ENCODE peak calls at places on chromosomes 6 and 20, in seven cellular contexts. R, X, F, A, E, T and G are unnamed samples.

GRCh38 chr20:8853805-8854338 is 215.0 kb upstream of the PLCB4 start:
- DNase-seq in R (no peak), X (peak), F (peak), A (no peak), E (peak), T (peak), G (peak)

GRCh38 chr6:28399370-28400121 is at the start of gene ZSCAN12:
- DNase-seq in R (peak), X (peak), F (peak), A (peak), E (peak), T (peak), G (peak)

GRCh38 chr6:108561742-108562502 is 1.2 kb downstream of the FOXO3 start:
- DNase-seq in R (no peak), X (no peak), F (no peak), A (peak), E (peak), T (peak), G (no peak)

GRCh38 chr6:150327117-150327774 is 41.6 kb upstream of the IYD start:
- DNase-seq in R (no peak), X (no peak), F (no peak), A (no peak), E (no peak), T (no peak), G (no peak)

GRCh38 chr20:45890077-45890996 is 671 bp downstream of the NEURL2 start:
- DNase-seq in R (no peak), X (no peak), F (no peak), A (peak), E (peak), T (peak), G (peak)

GRCh38 chr6:11222385-11223277 is 9.8 kb downstream of the NEDD9 start:
- DNase-seq in R (no peak), X (no peak), F (no peak), A (no peak), E (no peak), T (no peak), G (no peak)

GRCh38 chr6:100269189-100269588 is 195.5 kb downstream of the SIM1 start:
- DNase-seq in R (no peak), X (no peak), F (no peak), A (no peak), E (no peak), T (no peak), G (no peak)

GRCh38 chr20:8156603-8157079 is 24.6 kb downstream of the PLCB1 start:
- DNase-seq in R (no peak), X (no peak), F (peak), A (no peak), E (peak), T (no peak), G (no peak)

GRCh38 chr6:138817799-138818198 is 21.9 kb downstream of the ECT2L start:
- DNase-seq in R (no peak), X (no peak), F (no peak), A (peak), E (no peak), T (no peak), G (no peak)

GRCh38 chr6:140731741-140732140 is 1357.3 kb upstream of the CITED2 start:
- DNase-seq in R (no peak), X (no peak), F (no peak), A (no peak), E (no peak), T (no peak), G (no peak)

GRCh38 chr20:4766631-4767030 is 44.9 kb downstream of the PRND start:
- DNase-seq in R (no peak), X (no peak), F (no peak), A (no peak), E (no peak), T (no peak), G (no peak)

GRCh38 chr6:80331522-80331921 is 225.1 kb downstream of the BCKDHB start:
- DNase-seq in R (no peak), X (no peak), F (no peak), A (no peak), E (no peak), T (no peak), G (no peak)

GRCh38 chr20:45935416-45936046 is 1.0 kb downstream of the PCIF1 start:
- DNase-seq in R (no peak), X (no peak), F (no peak), A (no peak), E (no peak), T (peak), G (no peak)

GRCh38 chr20:11296951-11297350 is 620.7 kb upstream of the BTBD3 start:
- DNase-seq in R (no peak), X (no peak), F (no peak), A (no peak), E (no peak), T (no peak), G (no peak)
- TF ChIP-seq TAF1 in R (no peak), X (no peak), F (no peak), A (no peak), E (no peak), T (no peak), G (no peak)

GRCh38 chr6:33818293-33818692 is 14.5 kb upstream of the MLN start:
- DNase-seq in R (no peak), X (no peak), F (no peak), A (no peak), E (no peak), T (no peak), G (no peak)
- TF ChIP-seq TAF1 in R (no peak), X (no peak), F (no peak), A (no peak), E (no peak), T (no peak), G (no peak)

DNA sequence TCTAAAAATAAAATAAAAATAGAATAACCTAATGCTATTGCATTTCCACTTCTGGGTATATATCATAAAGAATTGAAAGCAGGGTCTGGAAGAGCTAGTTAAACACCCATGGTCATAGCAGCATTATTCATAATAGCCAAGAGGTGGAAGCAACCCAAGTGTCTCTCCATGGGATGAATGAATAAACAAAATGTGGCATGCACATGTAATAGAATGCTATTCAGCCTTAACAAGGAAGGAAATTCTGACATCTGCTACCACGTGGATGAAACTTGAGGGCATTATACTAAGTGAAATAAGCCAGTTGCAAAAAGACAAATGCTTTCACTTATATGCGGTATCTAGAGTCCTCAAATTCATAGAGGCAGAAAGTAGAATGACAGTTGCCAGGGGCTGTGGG is 130.8 kb downstream of the TIAM2 start:
- DNase-seq in R (no peak), X (no peak), F (no peak), A (no peak), E (no peak), T (no peak), G (no peak)
- TF ChIP-seq TAF1 in R (no peak), X (no peak), F (no peak), A (no peak), E (no peak), T (no peak), G (no peak)

GRCh38 chr6:53499094-53499493 is 45.8 kb downstream of the GCLC start:
- DNase-seq in R (no peak), X (no peak), F (no peak), A (no peak), E (no peak), T (no peak), G (no peak)
- TF ChIP-seq TAF1 in R (no peak), X (no peak), F (no peak), A (no peak), E (no peak), T (no peak), G (no peak)

GRCh38 chr20:33687370-33687915 is 1.3 kb upstream of the E2F1 start:
- DNase-seq in R (no peak), X (no peak), F (no peak), A (no peak), E (no peak), T (no peak), G (no peak)

GRCh38 chr20:33685328-33686007 is 717 bp downstream of the E2F1 start:
- DNase-seq in R (peak), X (peak), F (peak), A (peak), E (peak), T (peak), G (peak)

GRCh38 chr20:33686984-33687366 is 790 bp upstream of the E2F1 start:
- DNase-seq in R (no peak), X (no peak), F (no peak), A (no peak), E (no peak), T (no peak), G (no peak)

GRCh38 chr20:33684533-33685327 is 1.5 kb downstream of the E2F1 start:
- DNase-seq in R (no peak), X (no peak), F (no peak), A (no peak), E (no peak), T (peak), G (no peak)

DNA sequence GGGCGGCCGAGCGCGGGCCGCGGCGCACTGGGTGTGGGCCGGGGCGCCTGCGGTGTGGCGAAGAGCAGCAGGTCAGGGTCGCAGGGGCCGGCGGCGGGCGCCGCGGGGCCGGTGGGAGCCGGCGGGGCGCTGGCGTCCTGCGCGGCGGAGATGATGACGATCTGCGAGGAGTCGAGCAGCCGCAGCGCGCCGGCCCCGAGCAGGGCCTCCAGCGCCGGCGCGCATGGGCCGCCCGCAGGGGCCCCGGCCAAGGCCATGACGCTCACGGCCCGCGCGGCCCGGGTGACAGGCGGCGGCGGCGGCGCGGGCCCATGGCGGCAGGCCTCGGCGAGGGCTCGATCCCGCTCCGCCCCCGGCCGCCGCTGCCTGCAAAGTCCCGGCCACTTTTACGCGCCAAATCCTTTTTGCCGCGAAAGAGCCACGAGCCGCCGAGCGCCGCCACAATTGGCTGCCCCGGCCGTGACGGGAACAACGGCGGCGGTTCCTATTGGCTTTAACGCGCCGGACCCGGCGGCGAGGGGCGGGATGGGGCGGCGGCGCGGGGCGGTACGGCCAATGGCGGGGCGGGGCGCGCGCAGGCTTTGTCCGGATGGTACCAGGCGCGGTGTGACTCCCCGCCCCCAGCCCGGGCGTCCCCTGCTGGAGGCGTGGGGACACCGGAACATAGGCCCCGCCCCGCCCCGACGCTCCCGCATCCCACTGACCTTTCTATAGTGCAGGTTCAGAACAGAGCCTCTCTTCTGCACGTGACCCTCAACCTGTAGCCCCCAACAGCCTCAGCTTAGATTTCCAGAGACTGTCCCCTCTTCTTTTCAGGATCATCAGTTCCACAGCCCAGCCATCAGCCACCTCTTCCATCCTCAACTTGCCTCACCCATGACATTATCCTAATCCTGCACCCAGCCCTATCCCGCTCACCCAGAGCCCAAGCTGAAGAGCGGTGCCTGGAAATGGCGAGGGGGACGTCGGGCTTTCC is at the start of gene E2F1:
- DNase-seq in R (peak), X (peak), F (peak), A (peak), E (peak), T (peak), G (peak)
- TF ChIP-seq TAF1 in R (no peak), X (peak), F (no peak), A (peak), E (peak), T (peak), G (no peak)

GRCh38 chr6:78836610-78837009 is 30.7 kb upstream of the IRAK1BP1 start:
- DNase-seq in R (no peak), X (no peak), F (no peak), A (no peak), E (peak), T (no peak), G (no peak)

GRCh38 chr6:78831492-78831891 is 35.9 kb upstream of the IRAK1BP1 start:
- DNase-seq in R (no peak), X (no peak), F (no peak), A (no peak), E (no peak), T (no peak), G (no peak)

GRCh38 chr6:78830810-78831209 is 36.5 kb upstream of the IRAK1BP1 start:
- DNase-seq in R (no peak), X (no peak), F (no peak), A (no peak), E (no peak), T (no peak), G (no peak)

GRCh38 chr6:78832091-78832808 is 35.1 kb upstream of the IRAK1BP1 start:
- DNase-seq in R (no peak), X (no peak), F (no peak), A (no peak), E (no peak), T (no peak), G (no peak)

GRCh38 chr6:78835817-78836216 is 31.5 kb upstream of the IRAK1BP1 start:
- DNase-seq in R (no peak), X (no peak), F (no peak), A (no peak), E (no peak), T (no peak), G (no peak)
- TF ChIP-seq TAF1 in R (no peak), X (no peak), F (no peak), A (no peak), E (no peak), T (no peak), G (no peak)

GRCh38 chr6:111589366-111589765 is 16.3 kb downstream of the TRAF3IP2 start:
- DNase-seq in R (no peak), X (no peak), F (no peak), A (no peak), E (peak), T (no peak), G (no peak)
- TF ChIP-seq TAF1 in R (no peak), X (no peak), F (no peak), A (no peak), E (no peak), T (no peak), G (no peak)

GRCh38 chr6:142474446-142475289 is 172.9 kb downstream of the ADGRG6 start:
- DNase-seq in R (peak), X (peak), F (no peak), A (peak), E (peak), T (peak), G (no peak)
- TF ChIP-seq TAF1 in R (no peak), X (no peak), F (no peak), A (no peak), E (no peak), T (no peak), G (no peak)

GRCh38 chr20:38445901-38446425 is 10.8 kb upstream of the SNHG17 start:
- DNase-seq in R (no peak), X (no peak), F (no peak), A (no peak), E (no peak), T (no peak), G (no peak)

GRCh38 chr20:38447251-38447661 is 12.1 kb upstream of the SNHG17 start:
- DNase-seq in R (no peak), X (no peak), F (no peak), A (no peak), E (no peak), T (peak), G (no peak)

GRCh38 chr20:38446441-38447209 is 11.5 kb upstream of the SNHG17 start:
- DNase-seq in R (peak), X (peak), F (peak), A (peak), E (peak), T (peak), G (peak)

GRCh38 chr20:38449046-38449445 is 13.9 kb upstream of the SNHG17 start:
- DNase-seq in R (no peak), X (no peak), F (no peak), A (no peak), E (no peak), T (no peak), G (no peak)

DNA sequence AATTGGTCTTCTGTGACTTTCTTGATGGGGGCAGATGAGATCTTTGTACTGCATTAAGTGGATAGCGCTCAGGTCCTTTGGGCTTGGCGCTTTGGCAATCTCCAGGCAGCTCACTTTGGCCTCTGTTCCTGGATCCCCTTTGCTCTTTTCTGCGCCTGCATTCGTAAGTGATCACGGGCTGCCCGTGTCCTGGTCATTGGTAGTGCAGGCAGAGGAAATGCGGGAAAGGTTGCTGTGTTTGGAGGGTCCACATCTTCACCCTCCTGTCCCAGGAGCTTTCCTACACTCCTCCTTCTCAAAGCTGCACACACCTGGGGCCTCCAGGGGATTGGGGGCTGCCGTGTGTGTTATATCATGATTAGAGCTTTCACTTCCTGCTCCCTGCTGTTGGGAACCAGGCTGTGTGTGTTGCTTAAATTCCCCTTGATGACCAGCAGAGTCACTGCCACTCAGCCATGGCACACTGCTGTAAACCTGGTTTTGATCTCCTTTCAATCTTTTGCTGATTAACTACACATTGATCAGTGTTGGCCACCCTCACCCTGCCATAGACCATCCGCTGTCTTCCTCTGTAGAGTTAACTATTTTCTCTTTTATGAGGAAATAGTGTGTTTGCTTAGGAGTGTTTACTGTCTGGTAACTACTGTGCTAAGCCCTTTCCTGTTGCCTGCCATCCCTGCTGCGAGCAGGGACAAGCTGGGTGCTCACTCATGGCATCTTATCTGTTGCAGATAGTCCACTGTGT is 13.0 kb upstream of the SNHG17 start:
- DNase-seq in R (no peak), X (no peak), F (no peak), A (no peak), E (peak), T (no peak), G (no peak)
- TF ChIP-seq TAF1 in R (no peak), X (peak), F (no peak), A (no peak), E (no peak), T (no peak), G (no peak)